ENCODE peak calls at places on chromosomes 3 and 15, in eight cellular contexts. D is kidney glomerular epithelial cell; X is GOT3; S is activated naive CD4-positive, alpha-beta T cell treated with anti-CD3 and anti-CD28 coated beads for 36 hours; J is RWPE2; H is A172; O is Caki2; Z is IMR-90. A is an unnamed sample.

GRCh38 chr3:23002846-23003800 is 200.0 kb upstream of the UBE2E2 start:
- DNase-seq in D (no peak), X (no peak), S (no peak), J (no peak), H (no peak), O (no peak), Z (peak), A (no peak)

GRCh38 chr3:78737988-78738387 is 1029.8 kb downstream of the ROBO1 start:
- DNase-seq in D (no peak), X (no peak), S (no peak), J (no peak), H (peak), O (no peak), Z (no peak), A (no peak)

GRCh38 chr3:139113231-139113749 is 68.6 kb upstream of the PRR23C start:
- DNase-seq in D (peak), X (no peak), S (peak), J (no peak), H (peak), O (peak), Z (no peak), A (no peak)

GRCh38 chr3:182567666-182568065 is 225.6 kb upstream of the ATP11B start:
- DNase-seq in D (peak), X (no peak), S (no peak), J (no peak), H (no peak), O (peak), Z (no peak), A (no peak)

GRCh38 chr15:99732711-99733267 is 448 bp downstream of the LYSMD4 start:
- DNase-seq in D (no peak), X (no peak), S (peak), J (no peak), H (no peak), O (no peak), Z (no peak), A (no peak)

GRCh38 chr15:57149196-57149595 is 227.1 kb upstream of the CGNL1 start:
- DNase-seq in D (peak), X (no peak), S (no peak), J (no peak), H (no peak), O (no peak), Z (peak), A (no peak)

GRCh38 chr3:171875923-171876412 is 32.8 kb downstream of the TMEM212 start:
- DNase-seq in D (peak), X (no peak), S (no peak), J (no peak), H (peak), O (no peak), Z (peak), A (no peak)

GRCh38 chr3:61333562-61333961 is 82.3 kb upstream of the FHIT start:
- DNase-seq in D (peak), X (no peak), S (no peak), J (no peak), H (no peak), O (no peak), Z (no peak), A (no peak)

GRCh38 chr3:139317660-139318430 is 26.0 kb upstream of the MRPS22 start:
- DNase-seq in D (peak), X (no peak), S (no peak), J (no peak), H (peak), O (peak), Z (no peak), A (no peak)

GRCh38 chr3:69212411-69213160 is 90.2 kb upstream of the LMOD3 start:
- DNase-seq in D (peak), X (no peak), S (peak), J (no peak), H (peak), O (peak), Z (peak), A (no peak)

GRCh38 chr3:73060302-73060723 is 1.1 kb upstream of the EBLN2 start:
- DNase-seq in D (no peak), X (no peak), S (no peak), J (no peak), H (no peak), O (no peak), Z (peak), A (no peak)

GRCh38 chr3:43194490-43195115 is 88.7 kb upstream of the POMGNT2 start:
- DNase-seq in D (no peak), X (no peak), S (peak), J (no peak), H (no peak), O (no peak), Z (no peak), A (no peak)

GRCh38 chr15:70752142-70752754 is 11.1 kb downstream of the UACA start:
- DNase-seq in D (no peak), X (no peak), S (no peak), J (no peak), H (no peak), O (no peak), Z (no peak), A (no peak)

GRCh38 chr15:66186049-66186825 is 67.3 kb downstream of the MEGF11 start:
- DNase-seq in D (no peak), X (no peak), S (no peak), J (peak), H (no peak), O (no peak), Z (no peak), A (no peak)

GRCh38 chr3:67876261-67876660 is 221.8 kb upstream of the SUCLG2 start:
- DNase-seq in D (no peak), X (no peak), S (no peak), J (no peak), H (peak), O (no peak), Z (no peak), A (no peak)

GRCh38 chr3:151990696-151991376 is 117.4 kb downstream of the SUCNR1 start:
- DNase-seq in D (no peak), X (no peak), S (no peak), J (no peak), H (no peak), O (no peak), Z (no peak), A (no peak)

GRCh38 chr3:167728176-167728575 is 6.5 kb downstream of the PDCD10 start:
- DNase-seq in D (no peak), X (no peak), S (no peak), J (no peak), H (peak), O (no peak), Z (peak), A (no peak)

GRCh38 chr3:46386206-46386605 is 15.5 kb downstream of the CCR5 start:
- DNase-seq in D (peak), X (no peak), S (no peak), J (peak), H (peak), O (peak), Z (peak), A (no peak)

GRCh38 chr3:72487078-72487765 is 361.0 kb downstream of the SHQ1 start:
- DNase-seq in D (peak), X (no peak), S (peak), J (peak), H (peak), O (peak), Z (peak), A (peak)

A was measured in T1000.